ENCODE peak calls at places on chromosome 5, in eight cellular contexts. X is heart right ventricle; D is IMR-90; F is left ventricle myocardium inferior; R is CD8-positive, alpha-beta T cell; L is tibial nerve; T is neural progenitor cell; N is H9. M is an unnamed sample.

GRCh38 chr5:73039082-73039481 is 81.3 kb upstream of the TMEM171 start:
- DNase-seq in X (no peak), D (peak; percentile 13), F (no peak), L (no peak), R (no peak), T (peak; percentile 10), N (peak; percentile 78), M (no peak)

GRCh38 chr5:112917453-112918005 is 4.5 kb downstream of the REEP5 start:
- DNase-seq in N (peak; percentile 58), R (no peak), F (no peak), X (no peak), L (no peak), D (peak; percentile 49), T (peak; percentile 12), M (no peak)

GRCh38 chr5:43981556-43981955 is 378.6 kb downstream of the NNT start:
- DNase-seq in R (no peak), L (no peak), T (peak; percentile 14), X (no peak), D (no peak), F (no peak), N (no peak), M (peak; percentile 47)

GRCh38 chr5:163534476-163535172 is 29.2 kb downstream of the MAT2B start:
- DNase-seq in X (no peak), N (peak; percentile 65), D (no peak), L (no peak), R (no peak), T (no peak), F (no peak), M (no peak)

GRCh38 chr5:78360674-78361225 is 333 bp downstream of the SCAMP1 start:
- DNase-seq in X (peak; percentile 57), N (peak; percentile 46), D (no peak), L (no peak), R (peak; percentile 74), T (no peak), F (peak; percentile 40), M (peak; percentile 67)

GRCh38 chr5:145110826-145111225 is 724.3 kb downstream of the PRELID2 start:
- DNase-seq in X (no peak), R (no peak), D (peak; percentile 16), L (no peak), F (no peak), T (no peak), N (no peak), M (no peak)

GRCh38 chr5:109399092-109399759 is 10.5 kb downstream of the PJA2 start:
- DNase-seq in T (no peak), N (no peak), D (peak; percentile 54), F (no peak), X (no peak), R (no peak), L (no peak), M (no peak)

GRCh38 chr5:163504091-163504931 is 1.1 kb upstream of the MAT2B start:
- DNase-seq in D (peak; percentile 52), N (no peak), X (peak; percentile 16), R (peak; percentile 32), T (peak; percentile 55), L (peak; percentile 19), F (peak; percentile 23), M (no peak)

GRCh38 chr5:170468633-170469032 is 35.2 kb upstream of the KCNIP1 start:
- DNase-seq in L (no peak), T (no peak), X (no peak), N (no peak), R (no peak), D (no peak), F (no peak), M (no peak)
- H3K4me1 ChIP-seq in L (no peaks in the 10 kb centered on the region), T (no peaks in the 10 kb centered on the region), X (no peaks in the 10 kb centered on the region), N (no peaks in the 10 kb centered on the region), R (no peaks in the 10 kb centered on the region), D (no peaks in the 10 kb centered on the region), F (no peaks in the 10 kb centered on the region), M (no peaks in the 10 kb centered on the region)

GRCh38 chr5:82023530-82024095 is 51.8 kb downstream of the ATG10 start:
- DNase-seq in F (no peak), X (no peak), L (no peak), T (no peak), N (no peak), D (peak; percentile 44), R (no peak), M (no peak)
- H3K4me1 ChIP-seq in F (peaks cover 14% of the 10 kb centered on the region), X (peaks cover 10% of the 10 kb centered on the region), L (no peaks in the 10 kb centered on the region), T (peaks cover 35% of the 10 kb centered on the region), N (peaks cover 3% of the 10 kb centered on the region), D (no peaks in the 10 kb centered on the region), R (no peaks in the 10 kb centered on the region), M (no peaks in the 10 kb centered on the region)

DNA sequence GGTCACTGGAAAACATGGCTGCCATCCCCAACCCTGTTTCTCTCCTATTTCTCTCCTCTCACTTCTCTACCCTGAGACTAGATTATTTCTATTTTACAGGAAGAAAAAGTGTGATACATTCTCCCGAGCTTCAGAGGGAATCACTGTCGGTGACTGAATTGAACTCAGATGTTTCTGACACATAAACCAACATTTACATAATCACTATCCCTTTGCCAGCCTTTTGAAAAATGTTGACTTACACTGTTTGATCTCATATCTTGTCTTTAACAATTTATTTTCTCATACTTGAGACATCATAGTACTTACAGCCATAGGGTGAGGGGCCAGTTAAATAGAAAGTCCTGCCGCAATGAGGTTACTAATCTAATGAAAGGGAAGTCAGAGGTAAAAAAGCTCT is 25.1 kb upstream of the PPP2CA start:
- DNase-seq in D (no peak), L (no peak), X (no peak), T (no peak), R (no peak), F (no peak), N (no peak), M (no peak)
- H3K4me1 ChIP-seq in D (peaks cover 17% of the 10 kb centered on the region), L (no peaks in the 10 kb centered on the region), X (peaks cover 11% of the 10 kb centered on the region), T (peaks cover 13% of the 10 kb centered on the region), R (no peaks in the 10 kb centered on the region), F (peaks cover 51% of the 10 kb centered on the region), N (peaks cover 6% of the 10 kb centered on the region), M (no peaks in the 10 kb centered on the region)

GRCh38 chr5:124440471-124440870 is 306.0 kb downstream of the ZNF608 start:
- DNase-seq in T (no peak), F (no peak), X (no peak), R (no peak), D (no peak), N (no peak), L (no peak), M (no peak)
- H3K4me1 ChIP-seq in T (peaks cover 35% of the 10 kb centered on the region), F (peaks cover 45% of the 10 kb centered on the region), X (no peaks in the 10 kb centered on the region), R (no peaks in the 10 kb centered on the region), D (no peaks in the 10 kb centered on the region), N (peaks cover 20% of the 10 kb centered on the region), L (no peaks in the 10 kb centered on the region), M (peaks cover 3% of the 10 kb centered on the region)

GRCh38 chr5:172403822-172404221 is 50.5 kb downstream of the SH3PXD2B start:
- DNase-seq in X (peak; percentile 33), F (peak; percentile 43), T (no peak), D (no peak), L (no peak), N (no peak), R (no peak), M (no peak)
- H3K4me1 ChIP-seq in X (no peaks in the 10 kb centered on the region), F (peaks cover 38% of the 10 kb centered on the region), T (peaks cover 13% of the 10 kb centered on the region), D (peaks cover 18% of the 10 kb centered on the region), L (peaks cover 43% of the 10 kb centered on the region), N (peaks cover 7% of the 10 kb centered on the region), R (no peaks in the 10 kb centered on the region), M (peaks cover 7% of the 10 kb centered on the region)

GRCh38 chr5:42494414-42494813 is 71.2 kb downstream of the GHR start:
- DNase-seq in N (no peak), D (peak; percentile 1), L (no peak), T (no peak), F (no peak), X (no peak), R (no peak), M (no peak)
- H3K4me1 ChIP-seq in N (peaks cover 4% of the 10 kb centered on the region), D (no peaks in the 10 kb centered on the region), L (no peaks in the 10 kb centered on the region), T (peaks cover 11% of the 10 kb centered on the region), F (peaks cover 74% of the 10 kb centered on the region), X (peaks cover 26% of the 10 kb centered on the region), R (no peaks in the 10 kb centered on the region), M (no peaks in the 10 kb centered on the region)

DNA sequence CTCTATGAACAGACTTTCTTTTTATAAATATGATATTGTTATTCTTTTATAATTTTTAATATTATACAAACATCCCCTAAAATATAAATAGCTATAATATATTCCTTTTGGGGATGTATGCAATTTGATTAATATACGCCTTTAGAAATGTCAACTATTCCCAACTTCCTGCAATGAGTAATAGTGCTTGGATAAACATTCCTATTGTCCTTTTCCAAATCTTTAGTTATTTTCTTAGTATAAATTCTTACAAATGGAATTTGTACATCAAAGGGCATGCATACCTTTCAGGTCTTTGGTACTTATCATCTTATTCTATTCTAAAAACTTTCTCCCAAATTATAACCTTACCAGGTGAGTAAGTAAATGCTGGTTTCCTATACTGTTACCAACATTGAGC is 6.2 kb downstream of the NLN start:
- DNase-seq in R (no peak), D (no peak), F (no peak), L (no peak), N (no peak), T (no peak), X (no peak), M (no peak)
- H3K4me1 ChIP-seq in R (peaks cover under 1% of the 10 kb centered on the region), D (peaks cover 5% of the 10 kb centered on the region), F (peaks cover 7% of the 10 kb centered on the region), L (no peaks in the 10 kb centered on the region), N (no peaks in the 10 kb centered on the region), T (peaks cover 9% of the 10 kb centered on the region), X (peaks cover under 1% of the 10 kb centered on the region), M (no peaks in the 10 kb centered on the region)